ENCODE peak calls at places on chromosomes 2 and 18, in five cellular contexts. V is HepG2, D is GM12878, R is K562, Y is GM12892. P is an unnamed sample.

GRCh38 chr2:46106690-46107089 is 190.5 kb upstream of the EPAS1 start:
- DNase-seq in V (no peak), D (no peak), R (no peak), Y (no peak), P (no peak)

GRCh38 chr2:15860760-15861159 is 79.6 kb upstream of the MYCN start:
- DNase-seq in V (no peak), D (no peak), R (no peak), Y (no peak), P (no peak)

GRCh38 chr2:224793961-224794360 is 77.8 kb upstream of the CCDC195 start:
- DNase-seq in V (no peak), D (no peak), R (no peak), Y (no peak), P (no peak)

GRCh38 chr2:209577376-209578357 is 153.8 kb downstream of the MAP2 start:
- DNase-seq in V (peak), D (no peak), R (no peak), Y (no peak), P (no peak)

GRCh38 chr2:126244937-126245336 is 411.0 kb upstream of the GYPC start:
- DNase-seq in V (peak), D (peak), R (peak), Y (no peak), P (peak)

GRCh38 chr2:219247678-219248642 is 2.7 kb downstream of the STK16 start:
- DNase-seq in V (no peak), D (no peak), R (peak), Y (no peak), P (no peak)

GRCh38 chr2:72770879-72771461 is 54.9 kb downstream of the EXOC6B start:
- DNase-seq in V (peak), D (peak), R (peak), Y (peak), P (peak)

GRCh38 chr18:77222464-77222863 is 27.2 kb upstream of the GALR1 start:
- DNase-seq in V (no peak), D (no peak), R (no peak), Y (no peak), P (no peak)

GRCh38 chr2:59594671-59595222 is 958.7 kb downstream of the BCL11A start:
- DNase-seq in V (no peak), D (no peak), R (no peak), Y (no peak), P (no peak)

GRCh38 chr2:173747037-173747436 is 218.1 kb downstream of the SP3 start:
- DNase-seq in V (no peak), D (no peak), R (no peak), Y (no peak), P (no peak)

GRCh38 chr2:173740639-173741038 is 224.5 kb downstream of the SP3 start:
- DNase-seq in V (no peak), D (no peak), R (no peak), Y (no peak), P (no peak)

DNA sequence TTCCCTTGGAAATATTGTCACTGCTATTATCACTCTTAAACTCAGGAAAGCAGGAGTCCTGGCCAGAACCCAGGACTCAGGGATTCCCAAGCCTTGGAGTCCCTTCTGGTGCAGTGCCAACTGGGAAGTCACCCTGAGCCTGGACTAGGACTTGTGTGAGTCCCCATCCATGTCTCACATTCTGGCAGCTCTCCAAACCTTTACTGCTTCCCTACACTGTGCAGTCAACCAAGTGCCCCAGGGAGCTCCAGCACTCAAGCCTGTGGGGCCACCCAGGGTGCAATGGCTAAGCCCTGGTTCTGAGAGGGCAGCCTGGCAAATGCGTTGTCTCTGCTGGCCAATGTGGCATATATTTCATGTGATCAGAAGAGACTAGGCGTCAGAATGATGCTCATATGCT is 223.5 kb downstream of the SP3 start:
- DNase-seq in V (no peak), D (no peak), R (no peak), Y (no peak), P (no peak)
- TF ChIP-seq TAF1 in V (no peak), D (no peak), R (no peak), Y (no peak), P (no peak)

GRCh38 chr18:79625195-79625923 is 54.2 kb upstream of the CTDP1 start:
- DNase-seq in V (no peak), D (peak), R (no peak), Y (no peak), P (no peak)
- TF ChIP-seq TAF1 in V (no peak), D (no peak), R (no peak), Y (no peak), P (peak)

DNA sequence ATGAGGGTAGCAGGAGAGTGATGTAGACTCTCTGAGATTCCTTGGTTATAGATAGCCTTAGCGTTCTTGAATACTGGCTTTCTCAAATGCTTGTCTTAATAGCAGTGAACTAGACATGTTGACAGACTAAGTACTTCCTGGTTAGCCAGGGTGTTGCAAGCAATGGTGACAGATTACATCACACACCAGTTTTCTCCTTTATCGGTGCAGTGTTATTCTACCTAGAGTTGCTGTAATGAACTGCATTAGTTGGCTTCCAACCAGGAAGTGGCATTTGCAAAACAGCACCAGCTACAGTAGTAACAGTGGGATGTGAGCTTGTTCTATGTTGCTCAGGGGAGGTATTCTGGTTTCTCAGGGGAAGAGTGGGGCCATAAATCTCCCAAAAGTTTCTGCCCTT is 582.2 kb upstream of the DDX18 start:
- DNase-seq in V (no peak), D (no peak), R (no peak), Y (no peak), P (no peak)
- TF ChIP-seq TAF1 in V (no peak), D (no peak), R (no peak), Y (no peak), P (no peak)

GRCh38 chr2:48560546-48561209 is 30.7 kb downstream of the STON1 start:
- DNase-seq in V (no peak), D (no peak), R (no peak), Y (no peak), P (no peak)
- TF ChIP-seq TAF1 in V (no peak), D (no peak), R (no peak), Y (no peak), P (no peak)

DNA sequence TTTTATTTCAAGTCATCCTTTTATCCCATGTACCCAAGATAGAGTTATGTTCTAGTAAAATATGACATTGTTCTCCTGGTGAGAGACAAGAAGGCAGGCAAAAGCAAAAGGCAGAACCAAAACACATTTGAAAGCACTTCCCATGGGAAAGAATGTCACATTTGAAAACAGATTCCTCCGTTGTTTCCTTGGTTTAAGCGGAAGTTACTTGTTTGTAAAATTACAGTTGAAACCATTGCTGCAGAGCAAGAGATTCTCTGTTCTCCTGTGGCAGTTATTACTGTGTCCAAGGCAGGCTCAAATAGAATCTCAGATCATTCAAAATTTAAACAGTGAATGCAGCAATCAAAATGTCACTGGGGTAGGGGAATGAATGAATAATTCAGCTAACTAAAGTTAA is 149.6 kb downstream of the MTCL1 start:
- DNase-seq in V (no peak), D (no peak), R (no peak), Y (no peak), P (no peak)
- TF ChIP-seq TAF1 in V (no peak), D (no peak), R (no peak), Y (no peak), P (no peak)

GRCh38 chr2:158805936-158806335 is 10.8 kb downstream of the DAPL1 start:
- DNase-seq in V (no peak), D (no peak), R (no peak), Y (no peak), P (no peak)

GRCh38 chr2:158809816-158810215 is 14.7 kb downstream of the DAPL1 start:
- DNase-seq in V (no peak), D (no peak), R (no peak), Y (no peak), P (no peak)

GRCh38 chr2:158810761-158811470 is 15.8 kb downstream of the DAPL1 start:
- DNase-seq in V (no peak), D (no peak), R (no peak), Y (no peak), P (no peak)

DNA sequence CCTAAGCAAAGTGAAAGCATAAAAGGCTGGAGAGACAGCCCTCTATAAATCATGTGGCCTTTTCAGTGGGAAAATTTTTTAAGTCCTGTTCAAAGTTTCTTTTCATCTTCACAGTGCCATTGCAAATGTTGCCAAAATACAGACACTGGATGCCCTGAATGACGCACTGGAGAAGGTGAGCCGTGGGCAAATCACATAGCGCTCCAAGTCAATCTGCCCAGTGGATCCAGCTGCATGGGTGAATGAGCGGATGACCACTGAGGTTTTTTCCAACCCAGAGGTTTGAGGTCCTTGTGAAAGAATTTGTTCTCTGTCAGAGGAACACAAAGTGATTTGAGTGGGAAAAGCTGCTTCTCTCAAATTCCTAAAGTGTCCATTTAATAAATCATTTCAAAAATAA is 11.8 kb downstream of the DAPL1 start:
- DNase-seq in V (no peak), D (no peak), R (no peak), Y (no peak), P (no peak)
- TF ChIP-seq TAF1 in V (no peak), D (no peak), R (no peak), Y (no peak), P (no peak)

P was measured in GM12891.